ENCODE peak calls at places on chromosomes 1 and 21, in six cellular contexts. V is lower lobe of right lung, L is adrenal gland, J is ovary, N is breast epithelium, T is uterus. D is an unnamed sample.

GRCh38 chr21:39518055-39518844 is 66.5 kb downstream of the SH3BGR start:
- DNase-seq in V (no peak), L (no peak), J (no peak), N (no peak), T (peak; percentile 38), D (peak; percentile 68)

GRCh38 chr1:16386454-16387113 is 19.5 kb downstream of the SZRD1 start:
- DNase-seq in V (no peak), L (peak; percentile 87), J (no peak), N (no peak), T (no peak), D (no peak)

GRCh38 chr1:236141447-236142357 is 637 bp upstream of the GPR137B start:
- DNase-seq in V (no peak), L (no peak), J (peak; percentile 53), N (no peak), T (no peak), D (peak; percentile 66)

GRCh38 chr1:10662824-10663667 is 133.4 kb downstream of the CASZ1 start:
- DNase-seq in V (no peak), L (no peak), J (no peak), N (no peak), T (no peak), D (no peak)

GRCh38 chr1:73824065-73824464 is 373.9 kb downstream of the LRRIQ3 start:
- DNase-seq in V (no peak), L (no peak), J (no peak), N (no peak), T (no peak), D (no peak)

GRCh38 chr1:44678626-44679025 is 4.1 kb downstream of the ARMH1 start:
- DNase-seq in V (no peak), L (peak; percentile 36), J (no peak), N (peak; percentile 9), T (no peak), D (no peak)

GRCh38 chr1:42734201-42735035 is 5.6 kb downstream of the CLDN19 start:
- DNase-seq in V (no peak), L (no peak), J (no peak), N (no peak), T (no peak), D (no peak)

GRCh38 chr21:38440746-38441145 is 57.5 kb downstream of the ERG start:
- DNase-seq in V (no peak), L (peak; percentile 30), J (no peak), N (no peak), T (no peak), D (no peak)

GRCh38 chr1:245155186-245156040 is 628 bp downstream of the KIF26B start:
- DNase-seq in V (no peak), L (no peak), J (no peak), N (no peak), T (no peak), D (no peak)

GRCh38 chr1:115545791-115546733 is 95.7 kb upstream of the VANGL1 start:
- DNase-seq in V (no peak), L (peak; percentile 36), J (peak; percentile 36), N (peak; percentile 52), T (peak; percentile 28), D (peak; percentile 51)
- H3K27ac ChIP-seq in V (no peak overlapping the region), L (no peak overlapping the region), J (no peak overlapping the region), N (peak overlapping the region; percentile 81), T (peak overlapping the region; percentile 49), D (no peak overlapping the region)

GRCh38 chr21:17435565-17436543 is 77.0 kb upstream of the CXADR start:
- DNase-seq in V (no peak), L (no peak), J (no peak), N (no peak), T (no peak), D (no peak)

GRCh38 chr21:17432732-17433057 is 80.1 kb upstream of the CXADR start:
- DNase-seq in V (no peak), L (no peak), J (no peak), N (no peak), T (no peak), D (no peak)

GRCh38 chr21:17440955-17441354 is 71.9 kb upstream of the CXADR start:
- DNase-seq in V (no peak), L (no peak), J (no peak), N (no peak), T (no peak), D (no peak)

GRCh38 chr21:17438642-17439041 is 74.2 kb upstream of the CXADR start:
- DNase-seq in V (no peak), L (no peak), J (no peak), N (no peak), T (no peak), D (no peak)

DNA sequence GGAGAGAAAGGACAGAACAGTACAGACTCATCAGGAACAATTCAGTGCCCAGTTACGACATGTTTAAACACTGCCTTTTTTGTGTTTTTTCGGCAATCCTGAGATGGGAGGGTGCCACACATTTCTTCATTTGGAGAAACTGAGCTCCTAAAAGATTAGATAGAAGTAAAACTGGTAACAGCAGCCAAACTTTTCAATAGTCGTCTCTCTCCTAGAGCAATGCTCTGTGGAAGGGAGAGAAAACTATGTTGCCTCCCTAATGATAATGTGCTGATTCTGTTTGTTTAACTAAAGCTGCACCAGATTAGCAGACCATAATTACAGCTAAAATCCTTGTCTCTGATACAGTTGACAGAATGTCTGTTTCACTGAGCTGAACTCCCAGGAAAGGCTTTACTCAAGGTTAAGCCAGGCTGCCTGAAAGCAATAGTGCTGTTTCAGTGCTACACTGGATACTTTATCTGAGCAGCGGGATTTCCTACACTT is 76.2 kb upstream of the CXADR start:
- DNase-seq in V (no peak), L (no peak), J (no peak), N (no peak), T (no peak), D (no peak)
- H3K27ac ChIP-seq in V (no peak overlapping the region), L (no peak overlapping the region), J (no peak overlapping the region), N (no peak overlapping the region), T (peak overlapping the region; percentile 68), D (no peak overlapping the region)

DNA sequence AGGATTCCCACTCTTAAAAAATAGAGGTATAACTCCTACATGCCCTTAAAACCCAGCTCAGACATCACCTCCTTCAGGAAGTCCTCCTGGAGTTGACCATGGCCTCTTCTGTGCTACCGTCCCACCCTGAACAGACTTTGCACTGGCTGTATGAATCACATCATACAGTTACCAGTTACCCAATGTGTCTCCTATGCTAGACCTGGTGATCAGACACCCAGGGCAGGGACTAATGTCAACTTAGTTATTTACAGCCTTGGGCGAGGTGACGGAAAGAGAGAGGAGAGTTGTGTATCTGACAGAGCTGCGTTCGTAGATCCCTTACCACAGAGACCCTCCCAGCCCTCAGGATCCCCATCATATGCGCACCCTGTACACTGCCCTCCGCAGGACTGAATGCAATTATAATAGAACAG is 72.7 kb downstream of the SLC66A1 start:
- DNase-seq in V (no peak), L (no peak), J (no peak), N (no peak), T (no peak), D (peak; percentile 85)
- H3K27ac ChIP-seq in V (no peak overlapping the region), L (peak overlapping the region; percentile 8), J (peak overlapping the region; percentile 39), N (no peak overlapping the region), T (peak overlapping the region; percentile 81), D (peak overlapping the region; percentile 40)

GRCh38 chr1:110672753-110673108 is 2.0 kb downstream of the KCNA3 start:
- DNase-seq in V (no peak), L (no peak), J (no peak), N (no peak), T (no peak), D (peak; percentile 79)
- H3K27ac ChIP-seq in V (peak overlapping the region; percentile 70), L (no peak overlapping the region), J (no peak overlapping the region), N (no peak overlapping the region), T (no peak overlapping the region), D (peak overlapping the region; percentile 88)

DNA sequence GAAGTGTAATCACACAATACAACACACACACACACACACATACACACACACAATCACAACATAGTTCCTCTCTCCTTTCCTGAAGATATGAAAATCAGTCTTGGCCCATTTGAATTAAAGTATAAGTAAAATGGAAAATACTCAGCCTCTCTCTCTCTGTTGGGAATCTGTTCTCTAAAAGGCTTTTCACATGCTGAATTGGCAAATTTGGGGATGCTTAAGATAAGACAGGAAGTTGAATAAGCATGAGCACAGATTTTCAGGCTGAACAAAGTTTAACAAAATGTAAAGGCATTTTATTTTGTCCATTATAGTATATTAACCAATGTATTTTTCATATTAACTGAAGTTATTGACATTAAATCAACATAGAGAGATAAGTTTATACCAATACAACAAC is 23.7 kb upstream of the FMO2 start:
- DNase-seq in V (no peak), L (no peak), J (no peak), N (no peak), T (no peak), D (no peak)
- H3K27ac ChIP-seq in V (no peak overlapping the region), L (no peak overlapping the region), J (no peak overlapping the region), N (no peak overlapping the region), T (no peak overlapping the region), D (peak overlapping the region; percentile 20)

DNA sequence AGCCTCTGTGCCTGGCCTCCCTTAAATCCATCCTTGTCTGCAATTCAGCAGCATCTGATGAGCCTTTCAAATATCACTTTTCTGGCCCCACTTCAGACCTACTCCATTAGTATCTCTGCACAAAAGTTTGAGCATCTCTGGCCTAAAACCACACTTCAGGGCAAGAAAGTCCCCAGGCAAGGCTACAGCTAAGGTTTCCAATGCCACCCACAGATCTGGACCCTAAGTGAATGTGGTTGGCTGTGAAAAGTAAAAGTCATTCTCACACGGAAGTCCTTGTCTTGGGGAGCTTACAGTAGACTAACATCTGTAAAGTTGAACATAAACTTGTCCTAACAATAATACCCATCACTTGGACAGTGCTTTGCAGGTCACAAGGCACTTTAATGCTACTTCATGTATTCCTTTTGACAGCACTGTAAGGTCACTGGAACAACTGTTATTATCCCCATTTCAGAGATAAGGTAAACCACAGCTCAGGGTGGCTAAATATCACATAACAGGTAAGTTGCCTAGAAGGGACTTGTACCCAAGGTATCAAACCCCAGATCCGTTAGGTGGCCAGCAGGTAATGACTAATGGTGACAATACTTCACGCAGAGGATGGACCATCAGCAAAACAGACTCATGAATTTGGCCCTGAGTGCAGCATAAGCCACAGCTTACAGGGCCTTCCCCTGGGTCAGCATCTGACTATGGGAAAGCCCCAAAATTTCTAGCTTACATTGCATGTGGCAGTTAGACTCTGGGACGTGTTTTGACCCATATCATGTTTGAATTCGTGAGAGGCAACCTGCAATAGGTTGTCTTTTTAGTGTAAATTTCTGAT is 356.0 kb downstream of the HHAT start:
- DNase-seq in V (no peak), L (no peak), J (no peak), N (no peak), T (no peak), D (no peak)
- H3K27ac ChIP-seq in V (no peak overlapping the region), L (no peak overlapping the region), J (no peak overlapping the region), N (no peak overlapping the region), T (no peak overlapping the region), D (no peak overlapping the region)